ENCODE peak calls at places on chromosomes 6 and 20, in ten cellular contexts. One of them, this sample, is unnamed.

GRCh38 chr6:169794317-169795055 is 43.1 kb downstream of the ERMARD start:
- DNase-seq in psoas muscle: no peak
- DNase-seq in IMR-90: no peak
- DNase-seq in esophagus squamous epithelium: no peak
- DNase-seq in ascending aorta: peak; percentile 46
- DNase-seq in CD8-positive, alpha-beta T cell: no peak
- DNase-seq in hepatocyte: no peak
- DNase-seq in pancreas: no peak
- DNase-seq in adrenal gland: no peak
- DNase-seq in epithelial cell of esophagus: no peak
- DNase-seq in this sample: no peak

GRCh38 chr20:46872315-46873211 is 22.1 kb upstream of the EYA2 start:
- DNase-seq in psoas muscle: no peak
- DNase-seq in IMR-90: peak; percentile 72
- DNase-seq in esophagus squamous epithelium: no peak
- DNase-seq in ascending aorta: no peak
- DNase-seq in CD8-positive, alpha-beta T cell: no peak
- DNase-seq in hepatocyte: no peak
- DNase-seq in pancreas: no peak
- DNase-seq in adrenal gland: no peak
- DNase-seq in epithelial cell of esophagus: no peak
- DNase-seq in this sample: no peak

GRCh38 chr6:143581835-143582480 is 70.4 kb upstream of the FUCA2 start:
- DNase-seq in psoas muscle: no peak
- DNase-seq in IMR-90: peak; percentile 78
- DNase-seq in esophagus squamous epithelium: no peak
- DNase-seq in ascending aorta: no peak
- DNase-seq in CD8-positive, alpha-beta T cell: no peak
- DNase-seq in hepatocyte: peak; percentile 30
- DNase-seq in pancreas: no peak
- DNase-seq in adrenal gland: no peak
- DNase-seq in epithelial cell of esophagus: peak; percentile 62
- DNase-seq in this sample: no peak

GRCh38 chr6:39948156-39948850 is 14.0 kb upstream of the MOCS1 start:
- DNase-seq in psoas muscle: no peak
- DNase-seq in IMR-90: no peak
- DNase-seq in esophagus squamous epithelium: no peak
- DNase-seq in ascending aorta: no peak
- DNase-seq in CD8-positive, alpha-beta T cell: no peak
- DNase-seq in hepatocyte: peak; percentile 32
- DNase-seq in pancreas: no peak
- DNase-seq in adrenal gland: no peak
- DNase-seq in epithelial cell of esophagus: no peak
- DNase-seq in this sample: no peak

GRCh38 chr6:155916870-155917624 is 461.4 kb upstream of the NOX3 start:
- DNase-seq in psoas muscle: no peak
- DNase-seq in IMR-90: no peak
- DNase-seq in esophagus squamous epithelium: no peak
- DNase-seq in ascending aorta: no peak
- DNase-seq in CD8-positive, alpha-beta T cell: no peak
- DNase-seq in hepatocyte: no peak
- DNase-seq in pancreas: no peak
- DNase-seq in adrenal gland: no peak
- DNase-seq in epithelial cell of esophagus: no peak
- DNase-seq in this sample: no peak

GRCh38 chr6:157194110-157194509 is 129.2 kb downstream of the TMEM242 start:
- DNase-seq in psoas muscle: no peak
- DNase-seq in IMR-90: no peak
- DNase-seq in esophagus squamous epithelium: no peak
- DNase-seq in ascending aorta: no peak
- DNase-seq in CD8-positive, alpha-beta T cell: no peak
- DNase-seq in hepatocyte: no peak
- DNase-seq in pancreas: no peak
- DNase-seq in adrenal gland: no peak
- DNase-seq in epithelial cell of esophagus: no peak
- DNase-seq in this sample: peak; percentile 80

GRCh38 chr6:140602843-140603242 is 1228.4 kb upstream of the CITED2 start:
- DNase-seq in psoas muscle: no peak
- DNase-seq in IMR-90: no peak
- DNase-seq in esophagus squamous epithelium: no peak
- DNase-seq in ascending aorta: no peak
- DNase-seq in CD8-positive, alpha-beta T cell: no peak
- DNase-seq in hepatocyte: no peak
- DNase-seq in pancreas: no peak
- DNase-seq in adrenal gland: no peak
- DNase-seq in epithelial cell of esophagus: no peak
- DNase-seq in this sample: no peak

GRCh38 chr20:33689973-33690372 is 3.8 kb upstream of the E2F1 start:
- DNase-seq in psoas muscle: no peak
- DNase-seq in IMR-90: peak; percentile 66
- DNase-seq in esophagus squamous epithelium: no peak
- DNase-seq in ascending aorta: no peak
- DNase-seq in CD8-positive, alpha-beta T cell: peak; percentile 55
- DNase-seq in hepatocyte: peak; percentile 66
- DNase-seq in pancreas: no peak
- DNase-seq in adrenal gland: no peak
- DNase-seq in epithelial cell of esophagus: no peak
- DNase-seq in this sample: no peak

GRCh38 chr20:43458422-43458924 is 777 bp downstream of the SRSF6 start:
- DNase-seq in psoas muscle: no peak
- DNase-seq in IMR-90: peak; percentile 21
- DNase-seq in esophagus squamous epithelium: no peak
- DNase-seq in ascending aorta: no peak
- DNase-seq in CD8-positive, alpha-beta T cell: no peak
- DNase-seq in hepatocyte: no peak
- DNase-seq in pancreas: no peak
- DNase-seq in adrenal gland: no peak
- DNase-seq in epithelial cell of esophagus: no peak
- DNase-seq in this sample: no peak

GRCh38 chr20:29408034-29408695 is 1849.3 kb upstream of the DEFB115 start:
- DNase-seq in psoas muscle: peak; percentile 46
- DNase-seq in IMR-90: no peak
- DNase-seq in esophagus squamous epithelium: no peak
- DNase-seq in ascending aorta: no peak
- DNase-seq in CD8-positive, alpha-beta T cell: no peak
- DNase-seq in hepatocyte: peak; percentile 11
- DNase-seq in pancreas: no peak
- DNase-seq in adrenal gland: no peak
- DNase-seq in epithelial cell of esophagus: no peak
- DNase-seq in this sample: no peak

GRCh38 chr6:22598386-22598785 is 29.0 kb downstream of the HDGFL1 start:
- DNase-seq in psoas muscle: no peak
- DNase-seq in IMR-90: no peak
- DNase-seq in esophagus squamous epithelium: no peak
- DNase-seq in ascending aorta: no peak
- DNase-seq in CD8-positive, alpha-beta T cell: no peak
- DNase-seq in hepatocyte: no peak
- DNase-seq in pancreas: no peak
- DNase-seq in adrenal gland: no peak
- DNase-seq in epithelial cell of esophagus: no peak
- DNase-seq in this sample: no peak

GRCh38 chr6:29967379-29968010 is 25.2 kb downstream of the HLA-A start:
- DNase-seq in psoas muscle: no peak
- DNase-seq in IMR-90: no peak
- DNase-seq in esophagus squamous epithelium: no peak
- DNase-seq in ascending aorta: no peak
- DNase-seq in CD8-positive, alpha-beta T cell: no peak
- DNase-seq in hepatocyte: peak; percentile 66
- DNase-seq in pancreas: peak; percentile 82
- DNase-seq in adrenal gland: no peak
- DNase-seq in epithelial cell of esophagus: peak; percentile 79
- DNase-seq in this sample: peak; percentile 58

GRCh38 chr6:139587469-139587868 is 213.0 kb upstream of the CITED2 start:
- DNase-seq in psoas muscle: no peak
- DNase-seq in IMR-90: peak; percentile 93
- DNase-seq in esophagus squamous epithelium: no peak
- DNase-seq in ascending aorta: no peak
- DNase-seq in CD8-positive, alpha-beta T cell: no peak
- DNase-seq in hepatocyte: no peak
- DNase-seq in pancreas: no peak
- DNase-seq in adrenal gland: no peak
- DNase-seq in epithelial cell of esophagus: peak; percentile 26
- DNase-seq in this sample: no peak

GRCh38 chr20:45890077-45890996 is 671 bp downstream of the NEURL2 start:
- DNase-seq in psoas muscle: peak; percentile 90
- DNase-seq in IMR-90: peak; percentile 78
- DNase-seq in esophagus squamous epithelium: no peak
- DNase-seq in ascending aorta: peak; percentile 89
- DNase-seq in CD8-positive, alpha-beta T cell: peak; percentile 29
- DNase-seq in hepatocyte: peak; percentile 92
- DNase-seq in pancreas: peak; percentile 86
- DNase-seq in adrenal gland: peak; percentile 79
- DNase-seq in epithelial cell of esophagus: peak; percentile 72
- DNase-seq in this sample: no peak

GRCh38 chr6:148342146-148343027 is at the start of gene SASH1:
- DNase-seq in psoas muscle: peak; percentile 79
- DNase-seq in IMR-90: peak; percentile 77
- DNase-seq in esophagus squamous epithelium: no peak
- DNase-seq in ascending aorta: peak; percentile 82
- DNase-seq in CD8-positive, alpha-beta T cell: no peak
- DNase-seq in hepatocyte: peak; percentile 78
- DNase-seq in pancreas: peak; percentile 70
- DNase-seq in adrenal gland: peak; percentile 35
- DNase-seq in epithelial cell of esophagus: peak; percentile 89
- DNase-seq in this sample: peak; percentile 51

GRCh38 chr6:17484201-17484606 is 90.8 kb downstream of the CAP2 start:
- DNase-seq in psoas muscle: peak; percentile 76
- DNase-seq in IMR-90: no peak
- DNase-seq in esophagus squamous epithelium: no peak
- DNase-seq in ascending aorta: no peak
- DNase-seq in CD8-positive, alpha-beta T cell: no peak
- DNase-seq in hepatocyte: no peak
- DNase-seq in pancreas: no peak
- DNase-seq in adrenal gland: no peak
- DNase-seq in epithelial cell of esophagus: no peak
- DNase-seq in this sample: no peak

GRCh38 chr6:402901-403658 is 11.5 kb downstream of the IRF4 start:
- DNase-seq in psoas muscle: no peak
- DNase-seq in IMR-90: no peak
- DNase-seq in esophagus squamous epithelium: no peak
- DNase-seq in ascending aorta: no peak
- DNase-seq in CD8-positive, alpha-beta T cell: no peak
- DNase-seq in hepatocyte: no peak
- DNase-seq in pancreas: no peak
- DNase-seq in adrenal gland: no peak
- DNase-seq in epithelial cell of esophagus: no peak
- DNase-seq in this sample: no peak

GRCh38 chr6:18820725-18821124 is 433.6 kb downstream of the RNF144B start:
- DNase-seq in psoas muscle: no peak
- DNase-seq in IMR-90: no peak
- DNase-seq in esophagus squamous epithelium: no peak
- DNase-seq in ascending aorta: no peak
- DNase-seq in CD8-positive, alpha-beta T cell: no peak
- DNase-seq in hepatocyte: no peak
- DNase-seq in pancreas: no peak
- DNase-seq in adrenal gland: no peak
- DNase-seq in epithelial cell of esophagus: no peak
- DNase-seq in this sample: no peak

GRCh38 chr6:41672816-41673703 is 34.8 kb downstream of the MDFI start:
- DNase-seq in psoas muscle: peak; percentile 9
- DNase-seq in IMR-90: no peak
- DNase-seq in esophagus squamous epithelium: no peak
- DNase-seq in ascending aorta: no peak
- DNase-seq in CD8-positive, alpha-beta T cell: no peak
- DNase-seq in hepatocyte: no peak
- DNase-seq in pancreas: no peak
- DNase-seq in adrenal gland: no peak
- DNase-seq in epithelial cell of esophagus: no peak
- DNase-seq in this sample: no peak
- TF ChIP-seq CTCF in psoas muscle: no peak
- TF ChIP-seq CTCF in IMR-90: no peak
- TF ChIP-seq CTCF in esophagus squamous epithelium: no peak
- TF ChIP-seq CTCF in ascending aorta: no peak
- TF ChIP-seq CTCF in CD8-positive, alpha-beta T cell: no peak
- TF ChIP-seq CTCF in hepatocyte: no peak
- TF ChIP-seq CTCF in pancreas: no peak
- TF ChIP-seq CTCF in adrenal gland: no peak
- TF ChIP-seq CTCF in epithelial cell of esophagus: no peak
- TF ChIP-seq CTCF in this sample: no peak

DNA sequence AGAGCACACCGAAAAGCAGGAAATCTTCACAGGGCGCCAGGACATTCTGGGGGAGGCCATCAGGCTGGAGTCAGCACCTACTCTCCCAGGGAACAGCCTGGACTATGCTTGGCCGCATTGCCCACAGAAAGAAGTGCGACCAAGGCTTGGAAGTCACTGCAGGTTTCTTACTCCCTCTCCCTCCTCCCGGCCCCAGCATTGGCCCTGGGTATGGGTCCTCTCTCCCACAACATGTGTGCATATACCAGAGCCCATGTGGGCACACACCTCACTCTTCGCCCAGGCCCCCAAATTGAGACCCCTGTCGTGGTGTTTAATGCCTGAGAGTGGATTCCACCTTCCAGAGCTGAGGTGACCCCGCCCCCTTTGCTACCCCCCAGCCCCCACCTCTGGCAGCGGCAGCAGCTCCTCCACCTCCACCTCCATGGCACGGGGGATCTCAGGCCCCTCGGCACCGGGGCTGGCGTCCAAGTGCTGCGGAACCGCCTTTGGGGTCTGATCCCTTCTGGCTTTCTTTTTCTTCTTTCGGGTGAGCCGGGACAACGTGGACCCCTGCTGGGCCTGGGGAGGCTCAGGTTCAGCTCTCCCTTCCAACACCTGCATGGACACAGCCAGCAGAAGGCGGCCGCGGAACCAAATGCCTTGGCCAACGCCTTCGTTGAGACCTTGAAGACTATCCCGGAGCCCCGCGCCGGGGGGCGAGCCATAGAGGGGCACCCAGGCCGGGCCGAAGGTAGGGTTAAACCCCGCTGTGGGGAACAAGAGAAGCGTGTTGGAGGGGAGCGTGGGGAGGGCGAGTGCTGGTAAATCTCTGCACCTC is 15.2 kb upstream of the SPAG4 start:
- DNase-seq in psoas muscle: peak; percentile 50
- DNase-seq in IMR-90: no peak
- DNase-seq in esophagus squamous epithelium: no peak
- DNase-seq in ascending aorta: no peak
- DNase-seq in CD8-positive, alpha-beta T cell: no peak
- DNase-seq in hepatocyte: no peak
- DNase-seq in pancreas: no peak
- DNase-seq in adrenal gland: no peak
- DNase-seq in epithelial cell of esophagus: no peak
- DNase-seq in this sample: no peak
- H3K4me3 ChIP-seq in psoas muscle: peak overlapping the region; percentile 67
- H3K4me3 ChIP-seq in IMR-90: peak overlapping the region; percentile 33
- H3K4me3 ChIP-seq in esophagus squamous epithelium: peak overlapping the region; percentile 53
- H3K4me3 ChIP-seq in ascending aorta: peak overlapping the region; percentile 71
- H3K4me3 ChIP-seq in CD8-positive, alpha-beta T cell: peak overlapping the region; percentile 58
- H3K4me3 ChIP-seq in hepatocyte: peak overlapping the region; percentile 45
- H3K4me3 ChIP-seq in pancreas: peak overlapping the region; percentile 51
- H3K4me3 ChIP-seq in adrenal gland: peak overlapping the region; percentile 18
- H3K4me3 ChIP-seq in epithelial cell of esophagus: peak overlapping the region; percentile 36
- H3K4me3 ChIP-seq in this sample: no peak overlapping the region

GRCh38 chr20:12660918-12661317 is 347.9 kb upstream of the SPTLC3 start:
- DNase-seq in psoas muscle: no peak
- DNase-seq in IMR-90: no peak
- DNase-seq in esophagus squamous epithelium: no peak
- DNase-seq in ascending aorta: peak; percentile 68
- DNase-seq in CD8-positive, alpha-beta T cell: no peak
- DNase-seq in hepatocyte: peak; percentile 68
- DNase-seq in pancreas: no peak
- DNase-seq in adrenal gland: no peak
- DNase-seq in epithelial cell of esophagus: no peak
- DNase-seq in this sample: no peak
- TF ChIP-seq CTCF in psoas muscle: no peak
- TF ChIP-seq CTCF in IMR-90: no peak
- TF ChIP-seq CTCF in esophagus squamous epithelium: no peak
- TF ChIP-seq CTCF in ascending aorta: peak; percentile 48
- TF ChIP-seq CTCF in CD8-positive, alpha-beta T cell: no peak
- TF ChIP-seq CTCF in hepatocyte: peak; percentile 53
- TF ChIP-seq CTCF in pancreas: no peak
- TF ChIP-seq CTCF in adrenal gland: no peak
- TF ChIP-seq CTCF in epithelial cell of esophagus: no peak
- TF ChIP-seq CTCF in this sample: no peak

GRCh38 chr6:160358225-160359119 is 10.3 kb downstream of the SLC22A3 start:
- DNase-seq in psoas muscle: no peak
- DNase-seq in IMR-90: no peak
- DNase-seq in esophagus squamous epithelium: no peak
- DNase-seq in ascending aorta: no peak
- DNase-seq in CD8-positive, alpha-beta T cell: no peak
- DNase-seq in hepatocyte: no peak
- DNase-seq in pancreas: no peak
- DNase-seq in adrenal gland: no peak
- DNase-seq in epithelial cell of esophagus: no peak
- DNase-seq in this sample: no peak
- H3K4me3 ChIP-seq in psoas muscle: no peak overlapping the region
- H3K4me3 ChIP-seq in IMR-90: no peak overlapping the region
- H3K4me3 ChIP-seq in esophagus squamous epithelium: no peak overlapping the region
- H3K4me3 ChIP-seq in ascending aorta: peak overlapping the region; percentile 21
- H3K4me3 ChIP-seq in CD8-positive, alpha-beta T cell: no peak overlapping the region
- H3K4me3 ChIP-seq in hepatocyte: no peak overlapping the region
- H3K4me3 ChIP-seq in pancreas: no peak overlapping the region
- H3K4me3 ChIP-seq in adrenal gland: no peak overlapping the region
- H3K4me3 ChIP-seq in epithelial cell of esophagus: no peak overlapping the region
- H3K4me3 ChIP-seq in this sample: no peak overlapping the region

This sample was measured in LNCaP clone FGC.